ENCODE peak calls at places on chromosome 1, in ten cellular contexts. P is substantia nigra; I is heart right ventricle; Z is HCT116; C is A673; M is ovary; K is Peyer's patch; L is testis; D is CD4-positive, alpha-beta T cell; H is uterus. B is an unnamed sample.

GRCh38 chr1:109468903-109469302 is 2.6 kb downstream of the SYPL2 start:
- DNase-seq in P (no peak), I (no peak), Z (no peak), C (no peak), M (no peak), K (no peak), L (no peak), D (no peak), H (no peak), B (no peak)

GRCh38 chr1:246781212-246781611 is 57.0 kb downstream of the SCCPDH start:
- DNase-seq in P (no peak), I (no peak), Z (no peak), C (no peak), M (no peak), K (no peak), L (no peak), D (no peak), H (no peak), B (no peak)

GRCh38 chr1:46466477-46467182 is 23.0 kb upstream of the DMBX1 start:
- DNase-seq in P (no peak), I (peak; percentile 39), Z (no peak), C (peak; percentile 92), M (no peak), K (no peak), L (peak; percentile 40), D (no peak), H (no peak), B (peak; percentile 50)

GRCh38 chr1:2985121-2985561 is 36.1 kb upstream of the ACTRT2 start:
- DNase-seq in P (no peak), I (no peak), Z (no peak), C (no peak), M (no peak), K (peak; percentile 26), L (no peak), D (no peak), H (no peak), B (no peak)

GRCh38 chr1:43359696-43360095 is 915 bp downstream of the CDC20 start:
- DNase-seq in P (no peak), I (no peak), Z (no peak), C (no peak), M (no peak), K (no peak), L (no peak), D (no peak), H (no peak), B (no peak)

GRCh38 chr1:1894354-1895049 is 3.6 kb upstream of the GNB1 start:
- DNase-seq in P (no peak), I (peak; percentile 62), Z (no peak), C (peak; percentile 47), M (peak; percentile 51), K (peak; percentile 92), L (peak; percentile 73), D (no peak), H (no peak), B (no peak)

GRCh38 chr1:98355656-98356384 is 305.7 kb upstream of the SNX7 start:
- DNase-seq in P (no peak), I (no peak), Z (no peak), C (no peak), M (no peak), K (no peak), L (no peak), D (no peak), H (no peak), B (no peak)

GRCh38 chr1:58983159-58983558 is 199.3 kb upstream of the JUN start:
- DNase-seq in P (no peak), I (no peak), Z (no peak), C (peak; percentile 3), M (no peak), K (no peak), L (no peak), D (no peak), H (no peak), B (no peak)

GRCh38 chr1:206556047-206556747 is 48.9 kb downstream of the RASSF5 start:
- DNase-seq in P (no peak), I (no peak), Z (no peak), C (no peak), M (no peak), K (no peak), L (no peak), D (no peak), H (no peak), B (no peak)

GRCh38 chr1:22218618-22219250 is 75.8 kb upstream of the WNT4 start:
- DNase-seq in P (no peak), I (no peak), Z (no peak), C (no peak), M (no peak), K (no peak), L (no peak), D (no peak), H (no peak), B (no peak)

GRCh38 chr1:14969006-14969405 is 184.5 kb upstream of the TMEM51 start:
- DNase-seq in P (no peak), I (no peak), Z (no peak), C (no peak), M (no peak), K (no peak), L (no peak), D (no peak), H (no peak), B (no peak)

GRCh38 chr1:58799650-58800049 is 15.8 kb upstream of the JUN start:
- DNase-seq in P (no peak), I (no peak), Z (no peak), C (no peak), M (no peak), K (no peak), L (no peak), D (no peak), H (no peak), B (no peak)

GRCh38 chr1:110163591-110163990 is 13.3 kb downstream of the SLC6A17 start:
- DNase-seq in P (no peak), I (no peak), Z (no peak), C (no peak), M (no peak), K (no peak), L (no peak), D (no peak), H (no peak), B (no peak)

GRCh38 chr1:86648255-86648654 is 56.1 kb upstream of the SH3GLB1 start:
- DNase-seq in P (no peak), I (no peak), Z (peak; percentile 43), C (peak; percentile 34), M (no peak), K (no peak), L (no peak), D (no peak), H (no peak), B (no peak)

GRCh38 chr1:54379481-54380284 is 26.5 kb downstream of the SSBP3 start:
- DNase-seq in P (peak; percentile 24), I (peak; percentile 63), Z (no peak), C (no peak), M (peak; percentile 60), K (no peak), L (peak; percentile 82), D (no peak), H (no peak), B (no peak)

DNA sequence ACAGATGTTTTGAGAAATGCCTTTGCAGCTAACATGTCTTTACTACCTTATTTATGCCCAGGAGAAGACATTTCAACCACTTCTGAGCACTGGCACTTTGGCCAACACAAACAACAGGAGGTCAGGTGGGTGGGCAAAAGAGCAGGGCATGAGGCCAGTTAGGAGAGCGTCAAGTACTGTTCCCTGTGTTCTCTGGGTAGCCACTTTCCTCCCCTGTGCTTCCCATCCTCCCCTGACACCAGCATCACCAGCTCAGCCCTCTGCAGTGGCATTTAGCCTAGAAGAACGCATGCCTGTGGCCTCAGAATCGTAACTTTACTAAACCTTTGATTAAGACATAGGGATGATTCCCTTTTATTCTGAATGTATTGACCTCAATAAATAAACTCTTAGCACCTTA is 18.3 kb downstream of the BTG2 start:
- DNase-seq in P (no peak), I (no peak), Z (no peak), C (no peak), M (no peak), K (no peak), L (no peak), D (no peak), H (no peak), B (no peak)
- H3K27ac ChIP-seq in P (peak overlapping the region; percentile 64), I (peak overlapping the region; percentile 91), Z (no peak overlapping the region), C (no peak overlapping the region), M (no peak overlapping the region), K (peak overlapping the region; percentile 95), L (peak overlapping the region; percentile 91), D (peak overlapping the region; percentile 98), H (peak overlapping the region; percentile 20), B (peak overlapping the region; percentile 47)

DNA sequence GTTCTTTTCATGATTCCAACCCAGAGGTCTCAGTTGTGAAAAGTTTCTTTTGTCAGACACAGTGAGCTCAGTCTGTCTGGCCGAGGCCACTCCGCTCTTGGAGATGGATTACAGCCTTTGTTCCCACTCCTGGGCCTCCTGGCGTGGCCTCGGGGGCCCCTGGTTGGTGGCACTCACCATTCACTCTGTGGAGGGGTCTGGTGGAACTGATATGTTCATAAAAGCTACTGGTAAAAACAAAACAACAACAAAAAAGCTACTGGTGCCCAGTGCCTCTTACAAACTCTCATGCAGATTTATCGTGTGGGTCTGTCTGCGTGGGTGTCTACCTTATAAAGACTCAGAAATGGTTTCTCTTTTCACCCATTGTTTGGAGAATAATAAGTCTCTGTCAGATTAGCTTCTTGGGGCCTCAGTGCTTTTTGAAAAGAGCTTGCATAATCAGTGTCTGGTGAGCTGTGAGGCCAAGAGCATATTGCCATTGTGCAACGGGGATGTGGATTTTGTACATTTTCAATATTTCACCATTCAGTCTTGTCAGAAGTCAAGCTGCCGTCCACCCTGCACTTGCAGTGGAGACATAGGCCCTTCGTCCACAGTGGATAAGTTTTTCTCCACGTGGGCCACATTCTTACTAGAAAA is 86.7 kb downstream of the GALNT2 start:
- DNase-seq in P (peak; percentile 52), I (no peak), Z (no peak), C (peak; percentile 88), M (no peak), K (no peak), L (peak; percentile 55), D (no peak), H (no peak), B (no peak)
- H3K27ac ChIP-seq in P (peak overlapping the region; percentile 68), I (no peak overlapping the region), Z (no peak overlapping the region), C (peak overlapping the region; percentile 75), M (no peak overlapping the region), K (no peak overlapping the region), L (peak overlapping the region; percentile 46), D (no peak overlapping the region), H (no peak overlapping the region), B (peak overlapping the region; percentile 83)

DNA sequence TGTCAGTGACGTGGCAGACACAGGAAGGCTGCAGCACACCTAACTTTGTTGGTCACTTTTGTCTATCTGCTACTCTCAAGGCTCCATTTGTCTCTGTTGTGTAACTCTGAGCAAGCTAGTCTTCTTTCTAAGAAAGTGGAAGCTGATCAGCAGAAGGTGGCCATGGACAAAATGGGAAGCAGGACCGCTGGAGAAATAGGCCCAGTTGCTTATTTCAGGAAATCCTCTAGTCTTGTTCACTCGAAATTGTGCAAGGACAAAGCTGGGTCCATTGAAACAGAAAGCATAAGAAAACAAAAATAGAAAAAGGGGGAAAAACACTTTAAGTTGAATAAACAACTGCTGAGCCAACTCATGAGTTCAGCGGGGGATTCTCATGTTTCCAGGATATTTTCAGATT is 150.1 kb downstream of the PBX1 start:
- DNase-seq in P (no peak), I (no peak), Z (no peak), C (no peak), M (no peak), K (no peak), L (no peak), D (no peak), H (no peak), B (no peak)
- H3K27ac ChIP-seq in P (no peak overlapping the region), I (no peak overlapping the region), Z (no peak overlapping the region), C (no peak overlapping the region), M (no peak overlapping the region), K (no peak overlapping the region), L (no peak overlapping the region), D (no peak overlapping the region), H (peak overlapping the region; percentile 85), B (peak overlapping the region; percentile 66)

GRCh38 chr1:222757673-222758268 is 20.8 kb downstream of the FAM177B start:
- DNase-seq in P (no peak), I (no peak), Z (no peak), C (no peak), M (no peak), K (no peak), L (no peak), D (no peak), H (peak; percentile 71), B (no peak)
- H3K27ac ChIP-seq in P (peak overlapping the region; percentile 1), I (no peak overlapping the region), Z (no peak overlapping the region), C (no peak overlapping the region), M (no peak overlapping the region), K (no peak overlapping the region), L (no peak overlapping the region), D (no peak overlapping the region), H (peak overlapping the region; percentile 77), B (no peak overlapping the region)